ENCODE peak calls at places on chromosomes 3 and 15, in four cellular contexts. M is CD8-positive, alpha-beta memory T cell; Y is neural progenitor cell; K is left lung. V is an unnamed sample.

GRCh38 chr3:64625381-64625780 is 62.4 kb downstream of the ADAMTS9 start:
- DNase-seq in K (no peak), M (no peak), Y (no peak), V (no peak)

GRCh38 chr3:187016639-187017345 is 86.5 kb downstream of the ST6GAL1 start:
- DNase-seq in Y (no peak), K (no peak), M (no peak), V (no peak)

GRCh38 chr3:100708644-100708988 is 678 bp upstream of the TFG start:
- DNase-seq in M (no peak), K (no peak), Y (no peak), V (no peak)

GRCh38 chr15:74497584-74497983 is 36.6 kb upstream of the UBL7 start:
- DNase-seq in K (no peak), Y (no peak), M (no peak), V (no peak)

GRCh38 chr15:71752604-71753289 is 57.6 kb upstream of the NR2E3 start:
- DNase-seq in Y (peak; percentile 68), M (no peak), K (no peak), V (peak; percentile 39)

GRCh38 chr3:114219741-114220140 is 17.6 kb downstream of the ZNF80 start:
- DNase-seq in K (no peak), Y (no peak), M (no peak), V (no peak)

GRCh38 chr15:95446854-95447253 is 883.6 kb upstream of the NR2F2 start:
- DNase-seq in M (no peak), K (no peak), Y (no peak), V (no peak)

GRCh38 chr15:67186688-67187087 is 67.8 kb downstream of the AAGAB start:
- DNase-seq in M (no peak), Y (no peak), K (no peak), V (no peak)

DNA sequence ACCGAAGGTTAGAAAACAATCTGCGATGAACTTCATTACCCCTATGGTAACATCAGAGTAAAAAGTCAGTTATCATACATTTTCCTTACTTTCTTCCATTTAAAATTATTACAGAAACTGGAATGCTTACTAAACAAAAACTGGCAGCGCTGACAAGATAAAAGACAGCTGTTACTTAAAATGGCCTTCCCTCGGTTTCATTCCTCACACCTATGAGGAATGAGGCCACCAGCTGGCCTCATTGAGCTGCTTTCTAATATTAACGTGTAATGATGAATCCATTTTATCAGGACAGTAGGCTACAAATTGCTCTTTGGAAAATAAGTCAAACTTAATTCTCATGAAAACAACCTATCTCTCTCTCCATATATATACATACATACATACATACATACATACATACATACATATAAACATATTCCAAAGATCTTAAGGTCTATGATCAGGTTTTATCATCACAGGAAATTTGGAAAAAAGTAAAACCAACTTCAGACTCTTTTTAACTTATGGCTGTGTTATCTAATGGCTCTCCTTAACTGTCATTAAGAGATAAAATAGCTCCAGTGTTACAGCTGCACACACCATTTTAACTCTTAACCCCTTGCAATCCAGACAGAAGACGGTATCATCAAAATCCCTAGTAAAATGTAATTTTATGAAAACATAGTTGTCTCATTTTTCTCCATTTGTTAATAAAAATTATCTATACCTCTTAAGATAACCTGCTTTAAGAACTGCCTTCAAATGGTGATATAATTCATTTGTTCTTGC is 5.2 kb downstream of the CCNL1 start:
- DNase-seq in M (no peak), K (no peak), Y (no peak), V (no peak)
- H3K27ac ChIP-seq in M (no peak overlapping the region), K (no peak overlapping the region), Y (no peak overlapping the region), V (no peak overlapping the region)

GRCh38 chr3:196179380-196180308 is 31.6 kb downstream of the ZDHHC19 start:
- DNase-seq in K (peak; percentile 80), Y (peak; percentile 65), M (peak; percentile 95), V (no peak)

GRCh38 chr3:196180346-196180745 is 30.9 kb downstream of the ZDHHC19 start:
- DNase-seq in M (no peak), Y (no peak), K (peak; percentile 11), V (no peak)

GRCh38 chr3:196177967-196178366 is 33.2 kb downstream of the ZDHHC19 start:
- DNase-seq in Y (no peak), K (peak; percentile 10), M (no peak), V (no peak)

GRCh38 chr3:196177567-196177966 is 33.6 kb downstream of the ZDHHC19 start:
- DNase-seq in Y (no peak), K (peak; percentile 54), M (no peak), V (no peak)

GRCh38 chr3:196178993-196179379 is 32.2 kb downstream of the ZDHHC19 start:
- DNase-seq in Y (no peak), K (no peak), M (no peak), V (no peak)
- H3K4me3 ChIP-seq in Y (no peak overlapping the region), K (no peak overlapping the region), M (peak overlapping the region; percentile 40), V (no peak overlapping the region)

GRCh38 chr3:23859839-23860382 is 54.2 kb downstream of the UBE2E1 start:
- DNase-seq in Y (no peak), K (no peak), M (no peak), V (no peak)
- H3K4me1 ChIP-seq in Y (peaks cover 28% of the 10 kb centered on the region), K (peaks cover 53% of the 10 kb centered on the region), M (peaks cover 15% of the 10 kb centered on the region), V (no peaks in the 10 kb centered on the region)

GRCh38 chr15:42693496-42693895 is 43.4 kb downstream of the CDAN1 start:
- DNase-seq in M (no peak), K (no peak), Y (no peak), V (no peak)

GRCh38 chr15:42691308-42691707 is 45.6 kb downstream of the CDAN1 start:
- DNase-seq in Y (no peak), K (no peak), M (no peak), V (no peak)

GRCh38 chr15:42691770-42692169 is 45.2 kb downstream of the CDAN1 start:
- DNase-seq in M (no peak), Y (no peak), K (no peak), V (no peak)

GRCh38 chr15:42692997-42693396 is 43.9 kb downstream of the CDAN1 start:
- DNase-seq in Y (no peak), K (no peak), M (no peak), V (no peak)

DNA sequence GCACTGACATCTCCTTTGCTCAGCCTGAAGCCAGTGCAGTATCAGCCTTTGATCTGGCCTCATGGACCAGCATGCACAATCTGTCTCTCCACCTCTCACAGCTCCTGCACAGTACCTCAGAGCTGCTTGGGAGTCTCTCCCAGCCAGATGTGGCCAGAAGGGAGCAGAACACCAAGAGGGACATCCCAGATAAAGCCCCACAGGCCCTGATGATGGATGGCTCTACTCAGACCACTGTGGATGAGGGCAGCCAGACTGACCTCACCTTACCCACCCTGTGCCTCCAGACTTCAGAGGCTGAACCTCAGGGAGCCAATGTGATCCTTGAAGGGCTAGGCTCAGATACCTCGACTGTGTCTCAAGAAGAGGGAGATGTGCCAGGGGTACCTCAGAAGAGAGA is 44.4 kb downstream of the CDAN1 start:
- DNase-seq in Y (no peak), K (no peak), M (no peak), V (no peak)
- H3K27ac ChIP-seq in Y (no peak overlapping the region), K (no peak overlapping the region), M (no peak overlapping the region), V (no peak overlapping the region)

GRCh38 chr3:53845103-53845880 is 927 bp downstream of the CHDH start:
- DNase-seq in M (no peak), Y (peak; percentile 80), K (no peak), V (peak; percentile 43)

GRCh38 chr3:53846134-53846850 is at the start of the genes CHDH and IL17RB:
- DNase-seq in K (peak; percentile 92), Y (peak; percentile 84), M (no peak), V (peak; percentile 39)

GRCh38 chr3:53845881-53846133 is 412 bp downstream of the CHDH start:
- DNase-seq in K (no peak), Y (no peak), M (no peak), V (no peak)

GRCh38 chr3:53843195-53844177 is 2.7 kb downstream of the CHDH start:
- DNase-seq in M (no peak), K (no peak), Y (no peak), V (no peak)

DNA sequence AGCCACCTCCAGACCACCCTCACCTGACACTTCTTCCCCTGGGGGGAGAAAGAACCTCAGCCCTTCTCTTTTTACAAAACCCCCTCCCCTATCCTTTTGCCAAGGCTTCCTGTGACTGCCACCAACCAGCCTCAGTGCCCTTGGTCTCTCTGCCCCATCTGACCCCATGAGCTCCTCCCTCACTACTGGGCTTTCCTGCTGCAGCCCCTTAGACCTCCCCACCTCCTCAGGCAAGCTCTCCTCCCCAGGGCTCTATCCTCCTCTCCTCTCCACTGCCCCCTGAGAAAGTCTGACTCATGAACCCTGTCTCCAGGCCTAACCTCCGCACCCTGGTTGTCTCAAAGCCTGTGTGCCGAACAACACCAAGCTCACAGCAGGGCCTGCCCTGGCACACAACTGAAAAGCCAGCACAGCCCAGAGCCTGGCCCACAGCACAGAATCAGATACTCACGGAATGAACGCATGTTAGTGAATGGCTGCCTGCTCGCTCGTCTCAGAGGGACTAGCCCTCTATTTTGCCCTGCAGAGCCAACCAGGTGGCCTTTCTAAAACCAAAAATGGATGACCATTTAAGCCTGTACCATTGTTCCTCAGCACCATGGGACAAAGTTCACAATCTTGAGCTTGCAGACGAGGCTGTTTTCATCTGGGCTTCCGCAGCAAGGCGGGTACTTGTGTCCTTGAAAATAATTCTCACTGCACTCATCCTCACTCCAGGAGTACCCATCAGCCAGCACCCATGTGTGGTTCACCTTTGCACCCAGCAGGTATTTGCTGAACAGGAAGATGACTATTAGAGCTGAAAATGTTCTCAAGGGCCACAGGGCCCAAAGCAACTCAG is 1.7 kb downstream of the CHDH start:
- DNase-seq in Y (peak; percentile 12), K (no peak), M (no peak), V (no peak)
- H3K4me3 ChIP-seq in Y (no peak overlapping the region), K (no peak overlapping the region), M (no peak overlapping the region), V (no peak overlapping the region)

DNA sequence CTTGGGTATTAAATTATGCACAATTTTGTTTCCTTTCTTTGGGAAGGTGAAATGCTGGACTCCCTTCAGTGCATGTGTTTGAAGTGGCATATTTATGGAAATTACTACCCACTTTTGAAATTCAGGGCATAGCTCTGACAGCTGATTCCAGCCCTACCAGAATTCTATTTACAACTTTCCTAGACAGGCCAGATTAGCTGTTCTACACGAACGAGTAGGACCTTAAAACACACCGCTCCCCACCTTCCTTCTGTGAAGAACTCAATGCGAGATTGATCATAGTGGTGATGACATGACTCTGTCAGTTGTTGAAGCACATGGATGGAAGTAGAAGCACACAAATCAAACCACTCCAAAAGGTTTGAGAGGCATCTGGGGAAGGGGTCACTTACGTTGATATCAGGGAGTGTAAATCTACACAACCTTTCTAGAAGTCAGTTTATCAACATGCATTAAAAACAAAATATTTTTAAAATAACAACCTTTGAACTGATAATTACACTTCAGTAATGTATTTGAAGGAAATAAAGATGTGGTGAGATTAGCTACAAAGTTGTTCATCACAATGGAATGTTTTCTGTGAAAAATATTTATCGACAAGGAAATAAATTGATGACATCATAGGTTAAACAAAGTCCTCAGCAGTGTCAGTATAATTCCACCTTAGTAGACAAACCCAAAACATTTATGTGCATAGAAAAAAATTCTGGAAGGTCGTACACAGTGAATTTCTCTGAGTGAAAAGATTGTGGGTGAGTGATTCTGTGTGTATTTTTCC is 29.8 kb downstream of the RARB start:
- DNase-seq in K (no peak), Y (no peak), M (no peak), V (no peak)
- H3K4me1 ChIP-seq in K (peaks cover 5% of the 10 kb centered on the region), Y (peaks cover 28% of the 10 kb centered on the region), M (no peaks in the 10 kb centered on the region), V (peaks cover 5% of the 10 kb centered on the region)

GRCh38 chr15:60026555-60026954 is 22.4 kb downstream of the FOXB1 start:
- DNase-seq in M (no peak), Y (no peak), K (no peak), V (no peak)
- H3K27ac ChIP-seq in M (no peak overlapping the region), Y (no peak overlapping the region), K (no peak overlapping the region), V (no peak overlapping the region)